ENCODE peak calls at places on chromosomes 7 and 10, in ten cellular contexts. One of them, this sample, is unnamed.

GRCh38 chr10:5570007-5570655 is 45.4 kb downstream of the CALML3 start:
- DNase-seq in testis: no peak
- DNase-seq in fibroblast of mammary gland: no peak
- DNase-seq in epithelial cell of esophagus: no peak
- DNase-seq in upper lobe of right lung: peak; percentile 53
- DNase-seq in colonic mucosa: no peak
- DNase-seq in body of pancreas: no peak
- DNase-seq in astrocyte of the spinal cord: no peak
- DNase-seq in transverse colon: no peak
- DNase-seq in ovary: no peak
- DNase-seq in this sample: no peak

GRCh38 chr7:155230169-155230593 is 67.5 kb upstream of the INSIG1 start:
- DNase-seq in fibroblast of mammary gland: peak; percentile 99
- DNase-seq in body of pancreas: peak; percentile 59
- DNase-seq in ovary: no peak
- DNase-seq in epithelial cell of esophagus: peak; percentile 91
- DNase-seq in transverse colon: no peak
- DNase-seq in astrocyte of the spinal cord: peak; percentile 97
- DNase-seq in upper lobe of right lung: no peak
- DNase-seq in testis: peak; percentile 45
- DNase-seq in colonic mucosa: no peak
- DNase-seq in this sample: peak; percentile 94

GRCh38 chr7:40749877-40750276 is 615.1 kb downstream of the SUGCT start:
- DNase-seq in ovary: no peak
- DNase-seq in transverse colon: no peak
- DNase-seq in testis: no peak
- DNase-seq in upper lobe of right lung: no peak
- DNase-seq in colonic mucosa: no peak
- DNase-seq in fibroblast of mammary gland: no peak
- DNase-seq in body of pancreas: no peak
- DNase-seq in epithelial cell of esophagus: no peak
- DNase-seq in astrocyte of the spinal cord: peak; percentile 52
- DNase-seq in this sample: no peak

GRCh38 chr10:115432188-115432819 is 339.1 kb downstream of the ATRNL1 start:
- DNase-seq in fibroblast of mammary gland: peak; percentile 7
- DNase-seq in ovary: no peak
- DNase-seq in testis: no peak
- DNase-seq in upper lobe of right lung: no peak
- DNase-seq in transverse colon: no peak
- DNase-seq in colonic mucosa: no peak
- DNase-seq in epithelial cell of esophagus: peak; percentile 27
- DNase-seq in body of pancreas: no peak
- DNase-seq in astrocyte of the spinal cord: peak; percentile 40
- DNase-seq in this sample: peak; percentile 23

GRCh38 chr10:132165416-132165980 is 21.2 kb upstream of the DPYSL4 start:
- DNase-seq in transverse colon: no peak
- DNase-seq in epithelial cell of esophagus: no peak
- DNase-seq in colonic mucosa: no peak
- DNase-seq in fibroblast of mammary gland: no peak
- DNase-seq in astrocyte of the spinal cord: no peak
- DNase-seq in ovary: no peak
- DNase-seq in testis: no peak
- DNase-seq in body of pancreas: no peak
- DNase-seq in upper lobe of right lung: no peak
- DNase-seq in this sample: no peak

GRCh38 chr10:77391605-77392235 is 245.9 kb downstream of the KCNMA1 start:
- DNase-seq in upper lobe of right lung: peak; percentile 73
- DNase-seq in colonic mucosa: peak; percentile 85
- DNase-seq in astrocyte of the spinal cord: peak; percentile 91
- DNase-seq in epithelial cell of esophagus: peak; percentile 83
- DNase-seq in transverse colon: peak; percentile 83
- DNase-seq in testis: peak; percentile 82
- DNase-seq in ovary: peak; percentile 77
- DNase-seq in body of pancreas: peak; percentile 81
- DNase-seq in fibroblast of mammary gland: peak; percentile 87
- DNase-seq in this sample: peak; percentile 78

GRCh38 chr7:150358433-150358832 is 10.2 kb upstream of the REPIN1 start:
- DNase-seq in upper lobe of right lung: no peak
- DNase-seq in fibroblast of mammary gland: no peak
- DNase-seq in transverse colon: no peak
- DNase-seq in body of pancreas: no peak
- DNase-seq in colonic mucosa: no peak
- DNase-seq in epithelial cell of esophagus: no peak
- DNase-seq in testis: no peak
- DNase-seq in astrocyte of the spinal cord: no peak
- DNase-seq in ovary: no peak
- DNase-seq in this sample: no peak

GRCh38 chr10:50605280-50606270 is 18.2 kb downstream of the SGMS1 start:
- DNase-seq in transverse colon: peak; percentile 45
- DNase-seq in fibroblast of mammary gland: peak; percentile 94
- DNase-seq in upper lobe of right lung: no peak
- DNase-seq in astrocyte of the spinal cord: peak; percentile 94
- DNase-seq in body of pancreas: peak; percentile 81
- DNase-seq in ovary: peak; percentile 46
- DNase-seq in epithelial cell of esophagus: peak; percentile 97
- DNase-seq in colonic mucosa: peak; percentile 54
- DNase-seq in testis: peak; percentile 49
- DNase-seq in this sample: peak; percentile 97

GRCh38 chr7:149216402-149216801 is 21.1 kb downstream of the ZNF282 start:
- DNase-seq in colonic mucosa: no peak
- DNase-seq in ovary: no peak
- DNase-seq in body of pancreas: no peak
- DNase-seq in upper lobe of right lung: no peak
- DNase-seq in transverse colon: no peak
- DNase-seq in astrocyte of the spinal cord: no peak
- DNase-seq in fibroblast of mammary gland: no peak
- DNase-seq in epithelial cell of esophagus: no peak
- DNase-seq in testis: no peak
- DNase-seq in this sample: no peak

GRCh38 chr10:79266543-79267312 is 80.5 kb upstream of the PPIF start:
- DNase-seq in epithelial cell of esophagus: peak; percentile 88
- DNase-seq in testis: peak; percentile 40
- DNase-seq in colonic mucosa: peak; percentile 45
- DNase-seq in upper lobe of right lung: peak; percentile 84
- DNase-seq in transverse colon: peak; percentile 67
- DNase-seq in body of pancreas: peak; percentile 33
- DNase-seq in ovary: no peak
- DNase-seq in astrocyte of the spinal cord: peak; percentile 95
- DNase-seq in fibroblast of mammary gland: peak; percentile 90
- DNase-seq in this sample: peak; percentile 84

GRCh38 chr10:114631678-114632417 is 26.2 kb downstream of the ABLIM1 start:
- DNase-seq in upper lobe of right lung: peak; percentile 72
- DNase-seq in epithelial cell of esophagus: no peak
- DNase-seq in fibroblast of mammary gland: no peak
- DNase-seq in astrocyte of the spinal cord: peak; percentile 42
- DNase-seq in transverse colon: peak; percentile 57
- DNase-seq in body of pancreas: peak; percentile 54
- DNase-seq in colonic mucosa: peak; percentile 67
- DNase-seq in testis: peak; percentile 49
- DNase-seq in ovary: peak; percentile 55
- DNase-seq in this sample: no peak

GRCh38 chr10:9957352-9957751 is 1060.3 kb upstream of the CELF2 start:
- DNase-seq in body of pancreas: no peak
- DNase-seq in fibroblast of mammary gland: peak; percentile 76
- DNase-seq in testis: no peak
- DNase-seq in transverse colon: no peak
- DNase-seq in colonic mucosa: no peak
- DNase-seq in ovary: no peak
- DNase-seq in epithelial cell of esophagus: peak; percentile 17
- DNase-seq in astrocyte of the spinal cord: no peak
- DNase-seq in upper lobe of right lung: no peak
- DNase-seq in this sample: peak; percentile 59

DNA sequence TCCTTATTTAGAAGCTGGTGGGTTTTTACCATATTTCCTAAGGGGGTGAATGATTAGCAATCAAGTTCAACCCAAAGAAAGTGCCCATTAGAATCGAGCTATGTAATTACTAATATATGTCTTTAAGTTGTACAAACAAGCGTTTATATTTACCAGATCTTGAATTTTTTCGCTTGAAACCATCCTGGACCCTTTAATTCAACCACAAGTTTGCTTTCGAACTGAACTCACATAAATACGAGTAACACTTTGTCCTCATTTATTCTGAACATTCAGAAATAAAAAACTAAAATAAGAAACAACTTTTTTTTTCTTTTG is 1.5 kb downstream of the SRI start:
- DNase-seq in testis: no peak
- DNase-seq in epithelial cell of esophagus: no peak
- DNase-seq in fibroblast of mammary gland: no peak
- DNase-seq in body of pancreas: no peak
- DNase-seq in astrocyte of the spinal cord: no peak
- DNase-seq in upper lobe of right lung: no peak
- DNase-seq in colonic mucosa: no peak
- DNase-seq in transverse colon: no peak
- DNase-seq in ovary: no peak
- DNase-seq in this sample: no peak
- H3K4me3 ChIP-seq in testis: peak overlapping the region; percentile 76
- H3K4me3 ChIP-seq in epithelial cell of esophagus: peak overlapping the region; percentile 86
- H3K4me3 ChIP-seq in fibroblast of mammary gland: peak overlapping the region; percentile 91
- H3K4me3 ChIP-seq in body of pancreas: no peak overlapping the region
- H3K4me3 ChIP-seq in astrocyte of the spinal cord: peak overlapping the region; percentile 88
- H3K4me3 ChIP-seq in upper lobe of right lung: peak overlapping the region; percentile 99
- H3K4me3 ChIP-seq in colonic mucosa: peak overlapping the region; percentile 89
- H3K4me3 ChIP-seq in transverse colon: peak overlapping the region; percentile 92
- H3K4me3 ChIP-seq in ovary: peak overlapping the region; percentile 83
- H3K4me3 ChIP-seq in this sample: peak overlapping the region; percentile 87

GRCh38 chr7:44134943-44135628 is 6.0 kb downstream of the MYL7 start:
- DNase-seq in colonic mucosa: no peak
- DNase-seq in fibroblast of mammary gland: no peak
- DNase-seq in epithelial cell of esophagus: peak; percentile 60
- DNase-seq in astrocyte of the spinal cord: no peak
- DNase-seq in testis: no peak
- DNase-seq in body of pancreas: peak; percentile 38
- DNase-seq in upper lobe of right lung: no peak
- DNase-seq in ovary: no peak
- DNase-seq in transverse colon: no peak
- DNase-seq in this sample: no peak

GRCh38 chr7:44128721-44129582 is 5.6 kb upstream of the POLD2 start:
- DNase-seq in upper lobe of right lung: no peak
- DNase-seq in fibroblast of mammary gland: no peak
- DNase-seq in body of pancreas: no peak
- DNase-seq in epithelial cell of esophagus: no peak
- DNase-seq in colonic mucosa: no peak
- DNase-seq in astrocyte of the spinal cord: no peak
- DNase-seq in ovary: no peak
- DNase-seq in transverse colon: no peak
- DNase-seq in testis: no peak
- DNase-seq in this sample: no peak

GRCh38 chr7:44132039-44132438 is 8.7 kb upstream of the POLD2 start:
- DNase-seq in fibroblast of mammary gland: no peak
- DNase-seq in colonic mucosa: no peak
- DNase-seq in testis: no peak
- DNase-seq in transverse colon: no peak
- DNase-seq in ovary: no peak
- DNase-seq in body of pancreas: no peak
- DNase-seq in epithelial cell of esophagus: no peak
- DNase-seq in astrocyte of the spinal cord: no peak
- DNase-seq in upper lobe of right lung: no peak
- DNase-seq in this sample: no peak

GRCh38 chr7:44133295-44133694 is 7.8 kb downstream of the MYL7 start:
- DNase-seq in epithelial cell of esophagus: no peak
- DNase-seq in astrocyte of the spinal cord: no peak
- DNase-seq in body of pancreas: no peak
- DNase-seq in fibroblast of mammary gland: no peak
- DNase-seq in transverse colon: no peak
- DNase-seq in ovary: no peak
- DNase-seq in testis: no peak
- DNase-seq in colonic mucosa: no peak
- DNase-seq in upper lobe of right lung: no peak
- DNase-seq in this sample: no peak

GRCh38 chr7:44131173-44132009 is 8.0 kb upstream of the POLD2 start:
- DNase-seq in body of pancreas: peak; percentile 51
- DNase-seq in epithelial cell of esophagus: peak; percentile 40
- DNase-seq in testis: no peak
- DNase-seq in colonic mucosa: no peak
- DNase-seq in ovary: no peak
- DNase-seq in astrocyte of the spinal cord: no peak
- DNase-seq in upper lobe of right lung: no peak
- DNase-seq in fibroblast of mammary gland: peak; percentile 41
- DNase-seq in transverse colon: no peak
- DNase-seq in this sample: no peak
- TF ChIP-seq CTCF in body of pancreas: peak; percentile 35
- TF ChIP-seq CTCF in epithelial cell of esophagus: peak; percentile 43
- TF ChIP-seq CTCF in testis: no peak
- TF ChIP-seq CTCF in colonic mucosa: no peak
- TF ChIP-seq CTCF in ovary: no peak
- TF ChIP-seq CTCF in astrocyte of the spinal cord: peak; percentile 51
- TF ChIP-seq CTCF in upper lobe of right lung: no peak
- TF ChIP-seq CTCF in fibroblast of mammary gland: peak; percentile 35
- TF ChIP-seq CTCF in transverse colon: no peak
- TF ChIP-seq CTCF in this sample: peak; percentile 53

DNA sequence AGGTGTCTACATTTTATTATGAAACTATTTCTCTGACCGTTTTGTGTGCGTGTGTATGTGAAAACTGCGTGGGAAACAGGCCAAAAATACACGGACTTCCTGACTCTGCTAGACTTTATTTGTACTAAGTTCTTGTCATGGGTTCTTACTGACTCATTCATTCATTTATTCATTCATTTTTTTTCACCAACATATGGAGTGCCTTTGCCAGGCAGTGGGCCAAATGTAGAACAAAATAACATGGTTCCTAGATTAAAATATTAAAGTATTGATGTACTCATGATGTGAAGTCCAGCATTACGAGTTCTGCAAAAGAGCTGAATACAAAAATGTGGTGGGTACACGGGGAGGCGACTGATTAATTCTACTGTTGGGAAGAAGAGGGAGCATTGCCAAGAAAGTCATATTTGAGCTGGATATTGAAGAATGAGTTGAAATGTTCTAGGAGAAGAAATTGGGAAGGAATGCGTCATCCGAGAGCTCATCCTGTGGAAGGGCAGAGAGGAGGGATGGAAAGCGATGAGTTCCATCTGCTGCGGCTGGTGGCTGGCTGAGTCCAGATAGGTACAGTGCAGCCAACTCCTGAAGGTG is 24.6 kb downstream of the CACNB2 start:
- DNase-seq in colonic mucosa: no peak
- DNase-seq in fibroblast of mammary gland: peak; percentile 98
- DNase-seq in ovary: no peak
- DNase-seq in transverse colon: no peak
- DNase-seq in testis: no peak
- DNase-seq in upper lobe of right lung: no peak
- DNase-seq in body of pancreas: no peak
- DNase-seq in epithelial cell of esophagus: no peak
- DNase-seq in astrocyte of the spinal cord: peak; percentile 72
- DNase-seq in this sample: peak; percentile 38
- H3K4me3 ChIP-seq in colonic mucosa: no peak overlapping the region
- H3K4me3 ChIP-seq in fibroblast of mammary gland: peak overlapping the region; percentile 23
- H3K4me3 ChIP-seq in ovary: no peak overlapping the region
- H3K4me3 ChIP-seq in transverse colon: no peak overlapping the region
- H3K4me3 ChIP-seq in testis: no peak overlapping the region
- H3K4me3 ChIP-seq in upper lobe of right lung: no peak overlapping the region
- H3K4me3 ChIP-seq in body of pancreas: no peak overlapping the region
- H3K4me3 ChIP-seq in epithelial cell of esophagus: no peak overlapping the region
- H3K4me3 ChIP-seq in astrocyte of the spinal cord: no peak overlapping the region
- H3K4me3 ChIP-seq in this sample: no peak overlapping the region

DNA sequence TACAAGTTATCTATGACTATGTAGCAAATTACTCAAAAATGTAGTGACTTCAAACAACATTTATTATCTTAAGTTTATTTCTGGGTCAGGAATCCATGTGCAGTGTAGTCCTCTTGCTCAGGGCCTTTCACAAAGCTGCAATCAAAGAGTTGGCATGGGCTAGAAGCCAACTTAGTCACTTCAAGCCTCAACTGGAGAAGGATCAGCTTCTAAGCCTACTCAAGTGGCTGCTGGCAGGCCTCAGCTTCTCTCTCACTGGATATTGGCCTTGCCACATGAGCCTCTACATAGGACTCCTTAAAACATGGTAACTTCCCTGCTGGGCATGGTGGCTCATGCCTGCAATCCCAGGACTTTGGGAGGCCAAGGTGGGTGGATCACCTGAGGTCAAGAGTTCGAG is 5.0 kb upstream of the NFE2L3 start:
- DNase-seq in epithelial cell of esophagus: peak; percentile 66
- DNase-seq in transverse colon: no peak
- DNase-seq in colonic mucosa: no peak
- DNase-seq in ovary: no peak
- DNase-seq in testis: no peak
- DNase-seq in body of pancreas: no peak
- DNase-seq in upper lobe of right lung: peak; percentile 77
- DNase-seq in fibroblast of mammary gland: no peak
- DNase-seq in astrocyte of the spinal cord: no peak
- DNase-seq in this sample: no peak
- TF ChIP-seq CTCF in epithelial cell of esophagus: no peak
- TF ChIP-seq CTCF in transverse colon: no peak
- TF ChIP-seq CTCF in colonic mucosa: no peak
- TF ChIP-seq CTCF in ovary: no peak
- TF ChIP-seq CTCF in testis: no peak
- TF ChIP-seq CTCF in body of pancreas: no peak
- TF ChIP-seq CTCF in upper lobe of right lung: no peak
- TF ChIP-seq CTCF in fibroblast of mammary gland: no peak
- TF ChIP-seq CTCF in astrocyte of the spinal cord: no peak
- TF ChIP-seq CTCF in this sample: no peak

This sample was measured in astrocyte of the cerebellum.